ENCODE peak calls at places on chromosomes 5 and 9, in six cellular contexts. One of them, this sample, is unnamed.

GRCh38 chr5:150598821-150599273 is 41.6 kb upstream of the SYNPO start:
- DNase-seq in aorta: peak; percentile 70
- DNase-seq in HEK293T: no peak
- DNase-seq in posterior vena cava: no peak
- DNase-seq in stimulated activated naive B cell treated with anti-CD40 and anti-IgM and Interleukin-4, amounts not matched to agents 10 μg/mL and 1 μg/mL and 100 μg/mL, for 72 hours: no peak
- DNase-seq in activated T-cell treated with anti-CD3 and anti-CD28 coated beads for 1 hour: no peak
- DNase-seq in this sample: no peak

GRCh38 chr5:160831801-160832200 is 20.2 kb downstream of the ATP10B start:
- DNase-seq in aorta: no peak
- DNase-seq in HEK293T: no peak
- DNase-seq in posterior vena cava: no peak
- DNase-seq in stimulated activated naive B cell treated with anti-CD40 and anti-IgM and Interleukin-4, amounts not matched to agents 10 μg/mL and 1 μg/mL and 100 μg/mL, for 72 hours: no peak
- DNase-seq in activated T-cell treated with anti-CD3 and anti-CD28 coated beads for 1 hour: no peak
- DNase-seq in this sample: no peak

GRCh38 chr5:141524604-141525597 is 36.0 kb downstream of the PCDHGC5 start:
- DNase-seq in aorta: peak; percentile 93
- DNase-seq in HEK293T: peak; percentile 88
- DNase-seq in posterior vena cava: peak; percentile 93
- DNase-seq in stimulated activated naive B cell treated with anti-CD40 and anti-IgM and Interleukin-4, amounts not matched to agents 10 μg/mL and 1 μg/mL and 100 μg/mL, for 72 hours: peak; percentile 51
- DNase-seq in activated T-cell treated with anti-CD3 and anti-CD28 coated beads for 1 hour: peak; percentile 40
- DNase-seq in this sample: peak; percentile 82

GRCh38 chr5:116640236-116640635 is 65.6 kb upstream of the SEMA6A start:
- DNase-seq in aorta: no peak
- DNase-seq in HEK293T: no peak
- DNase-seq in posterior vena cava: no peak
- DNase-seq in stimulated activated naive B cell treated with anti-CD40 and anti-IgM and Interleukin-4, amounts not matched to agents 10 μg/mL and 1 μg/mL and 100 μg/mL, for 72 hours: no peak
- DNase-seq in activated T-cell treated with anti-CD3 and anti-CD28 coated beads for 1 hour: no peak
- DNase-seq in this sample: no peak

GRCh38 chr9:26870292-26870691 is 22.3 kb downstream of the CAAP1 start:
- DNase-seq in aorta: no peak
- DNase-seq in HEK293T: no peak
- DNase-seq in posterior vena cava: no peak
- DNase-seq in stimulated activated naive B cell treated with anti-CD40 and anti-IgM and Interleukin-4, amounts not matched to agents 10 μg/mL and 1 μg/mL and 100 μg/mL, for 72 hours: no peak
- DNase-seq in activated T-cell treated with anti-CD3 and anti-CD28 coated beads for 1 hour: no peak
- DNase-seq in this sample: no peak

GRCh38 chr5:126972062-126972895 is 58.1 kb downstream of the MARCHF3 start:
- DNase-seq in aorta: no peak
- DNase-seq in HEK293T: no peak
- DNase-seq in posterior vena cava: no peak
- DNase-seq in stimulated activated naive B cell treated with anti-CD40 and anti-IgM and Interleukin-4, amounts not matched to agents 10 μg/mL and 1 μg/mL and 100 μg/mL, for 72 hours: peak; percentile 22
- DNase-seq in activated T-cell treated with anti-CD3 and anti-CD28 coated beads for 1 hour: peak; percentile 4
- DNase-seq in this sample: no peak

GRCh38 chr9:12784461-12785250 is 9.8 kb downstream of the LURAP1L start:
- DNase-seq in aorta: peak; percentile 81
- DNase-seq in HEK293T: peak; percentile 6
- DNase-seq in posterior vena cava: no peak
- DNase-seq in stimulated activated naive B cell treated with anti-CD40 and anti-IgM and Interleukin-4, amounts not matched to agents 10 μg/mL and 1 μg/mL and 100 μg/mL, for 72 hours: no peak
- DNase-seq in activated T-cell treated with anti-CD3 and anti-CD28 coated beads for 1 hour: no peak
- DNase-seq in this sample: no peak

GRCh38 chr9:27261517-27262211 is 35.3 kb downstream of the EQTN start:
- DNase-seq in aorta: no peak
- DNase-seq in HEK293T: no peak
- DNase-seq in posterior vena cava: no peak
- DNase-seq in stimulated activated naive B cell treated with anti-CD40 and anti-IgM and Interleukin-4, amounts not matched to agents 10 μg/mL and 1 μg/mL and 100 μg/mL, for 72 hours: no peak
- DNase-seq in activated T-cell treated with anti-CD3 and anti-CD28 coated beads for 1 hour: no peak
- DNase-seq in this sample: no peak

GRCh38 chr5:18745591-18745987 is 1111.3 kb downstream of the TAF11L14 start:
- DNase-seq in aorta: no peak
- DNase-seq in HEK293T: no peak
- DNase-seq in posterior vena cava: no peak
- DNase-seq in stimulated activated naive B cell treated with anti-CD40 and anti-IgM and Interleukin-4, amounts not matched to agents 10 μg/mL and 1 μg/mL and 100 μg/mL, for 72 hours: no peak
- DNase-seq in activated T-cell treated with anti-CD3 and anti-CD28 coated beads for 1 hour: no peak
- DNase-seq in this sample: peak; percentile 82

This sample was measured in NCI-H748 treated with DMSO at 0.1 percent for 48 hours.